ENCODE peak calls at places on chromosomes 1 and 21, in six cellular contexts. T is colonic mucosa, C is hepatocyte, N is HL-60, K is Peyer's patch, V is progenitor cell of endocrine pancreas. B is an unnamed sample.
A peak's percentile ranks its signal among the peaks of the same experiment; 100 is the strongest.

GRCh38 chr1:93702102-93702827 is 20.6 kb upstream of the BCAR3 start:
- DNase-seq in N (no peak), T (no peak), K (no peak), V (no peak), C (no peak), B (peak; percentile 24)

GRCh38 chr1:107897428-107898339 is 67.3 kb downstream of the VAV3 start:
- DNase-seq in K (peak; percentile 57), T (no peak), C (no peak), N (peak; percentile 37), V (no peak), B (no peak)

GRCh38 chr1:64892576-64893573 is 73.5 kb downstream of the JAK1 start:
- DNase-seq in V (no peak), K (no peak), C (no peak), T (no peak), N (no peak), B (no peak)

GRCh38 chr1:33228935-33229487 is 27.3 kb upstream of the ZNF362 start:
- DNase-seq in V (no peak), C (peak; percentile 77), T (peak; percentile 41), N (no peak), K (no peak), B (no peak)

GRCh38 chr1:29719253-29719652 is 482.9 kb downstream of the PTPRU start:
- DNase-seq in T (no peak), C (no peak), K (no peak), N (no peak), V (no peak), B (no peak)

GRCh38 chr1:207454046-207454964 is at the start of gene CR2:
- DNase-seq in N (peak; percentile 6), C (peak; percentile 74), K (peak; percentile 89), V (peak; percentile 66), T (peak; percentile 40), B (peak; percentile 69)

GRCh38 chr1:202565890-202566289 is 144.4 kb downstream of the SYT2 start:
- DNase-seq in C (no peak), K (peak; percentile 37), T (no peak), V (no peak), N (no peak), B (no peak)

GRCh38 chr1:62539028-62539447 is 58.3 kb upstream of the ANGPTL3 start:
- DNase-seq in K (no peak), T (no peak), N (no peak), V (no peak), C (no peak), B (no peak)

GRCh38 chr1:98897479-98897878 is 107.2 kb downstream of the PLPPR5 start:
- DNase-seq in T (no peak), V (no peak), K (no peak), N (no peak), C (no peak), B (no peak)

GRCh38 chr21:42681296-42682206 is 28.1 kb downstream of the PDE9A start:
- DNase-seq in K (no peak), C (no peak), V (no peak), T (no peak), N (no peak), B (no peak)

GRCh38 chr1:205772607-205773032 is 2.7 kb downstream of the RAB29 start:
- DNase-seq in V (no peak), K (no peak), N (no peak), C (no peak), T (no peak), B (no peak)

GRCh38 chr1:18200918-18201317 is 93.3 kb downstream of the IGSF21 start:
- DNase-seq in K (no peak), N (no peak), V (no peak), C (no peak), T (no peak), B (no peak)

GRCh38 chr1:235266967-235267366 is 61.0 kb downstream of the ARID4B start:
- DNase-seq in V (no peak), C (no peak), K (no peak), T (no peak), N (no peak), B (no peak)

GRCh38 chr1:235266325-235266724 is 61.7 kb downstream of the ARID4B start:
- DNase-seq in V (no peak), T (no peak), N (no peak), K (no peak), C (no peak), B (no peak)

GRCh38 chr1:235275223-235275622 is 52.8 kb downstream of the ARID4B start:
- DNase-seq in N (peak; percentile 66), V (no peak), K (no peak), T (no peak), C (no peak), B (no peak)

GRCh38 chr1:235272851-235273250 is 55.1 kb downstream of the ARID4B start:
- DNase-seq in N (no peak), V (no peak), K (no peak), T (no peak), C (no peak), B (no peak)

GRCh38 chr1:235270625-235271024 is 57.4 kb downstream of the ARID4B start:
- DNase-seq in T (no peak), V (no peak), N (no peak), C (no peak), K (no peak), B (no peak)
- TF ChIP-seq CTCF in T (no peak), V (no peak), N (no peak), C (no peak), K (no peak), B (no peak)

GRCh38 chr1:26863677-26864060 is 720 bp downstream of the SFN start:
- DNase-seq in C (no peak), N (no peak), T (no peak), V (no peak), K (no peak), B (no peak)

GRCh38 chr1:26861889-26862371 is 1.0 kb upstream of the SFN start:
- DNase-seq in V (no peak), N (no peak), C (no peak), K (no peak), T (peak; percentile 44), B (peak; percentile 23)

GRCh38 chr1:26861286-26861701 is 1.7 kb upstream of the SFN start:
- DNase-seq in K (no peak), T (no peak), C (no peak), N (no peak), V (no peak), B (no peak)

GRCh38 chr1:26864610-26865480 is 1.9 kb downstream of the SFN start:
- DNase-seq in V (peak; percentile 94), C (peak; percentile 98), K (peak; percentile 95), T (peak; percentile 97), N (peak; percentile 96), B (peak; percentile 95)

GRCh38 chr1:26862781-26863676 is at the start of gene SFN:
- DNase-seq in C (peak; percentile 84), N (peak; percentile 29), K (no peak), V (no peak), T (peak; percentile 93), B (peak; percentile 93)
- TF ChIP-seq CTCF in C (peak; percentile 34), N (peak; percentile 20), K (peak; percentile 87), V (peak; percentile 37), T (peak; percentile 79), B (peak; percentile 70)

DNA sequence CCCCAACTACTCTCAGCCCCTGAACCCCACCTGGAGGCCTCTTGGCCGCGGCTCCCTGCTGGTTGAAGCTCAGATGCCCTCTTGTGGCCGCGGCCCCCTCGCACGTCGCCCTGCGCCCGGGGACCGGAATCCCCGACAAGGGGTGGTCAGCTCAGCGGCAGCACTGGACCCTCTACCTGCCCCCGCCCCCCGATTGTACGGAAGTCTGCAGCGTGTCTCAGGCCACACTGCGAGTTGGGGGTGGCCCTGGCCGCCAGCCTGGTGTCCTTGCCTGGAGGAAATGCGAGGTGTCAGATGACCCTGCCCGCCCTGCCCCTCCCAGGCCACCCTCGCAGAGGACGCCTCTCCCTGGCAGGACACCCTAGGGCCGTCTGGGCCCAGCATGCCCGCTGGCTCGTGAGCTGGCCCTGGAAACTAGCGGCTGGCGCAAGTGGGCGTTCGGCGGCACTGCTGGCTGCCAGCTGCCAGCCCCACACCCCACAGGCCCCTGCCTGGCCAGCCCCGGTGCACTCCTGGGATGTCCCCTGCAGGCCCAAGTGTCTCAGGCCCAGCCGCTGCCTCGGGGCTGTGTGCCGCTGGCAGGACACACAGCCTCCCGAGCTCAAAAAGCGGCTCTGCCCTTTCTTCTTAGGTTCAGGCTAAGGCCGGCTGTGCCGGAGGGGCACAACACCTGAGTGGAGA is 60.8 kb downstream of the EDN2 start:
- DNase-seq in K (no peak), T (no peak), C (no peak), V (no peak), N (no peak), B (no peak)
- TF ChIP-seq CTCF in K (peak; percentile 17), T (peak; percentile 12), C (peak; percentile 22), V (peak; percentile 38), N (no peak), B (no peak)

GRCh38 chr1:53949023-53949611 is 3.0 kb downstream of the LRRC42 start:
- DNase-seq in T (peak; percentile 29), V (no peak), K (no peak), N (peak; percentile 44), C (peak; percentile 66), B (peak; percentile 44)
- TF ChIP-seq CTCF in T (peak; percentile 31), V (peak; percentile 73), K (peak; percentile 39), N (peak; percentile 23), C (peak; percentile 68), B (peak; percentile 47)

GRCh38 chr1:216114180-216114579 is 309.1 kb downstream of the USH2A start:
- DNase-seq in V (no peak), T (no peak), C (no peak), N (no peak), K (no peak), B (no peak)

GRCh38 chr1:216111842-216112241 is 311.4 kb downstream of the USH2A start:
- DNase-seq in K (no peak), V (no peak), N (no peak), T (no peak), C (no peak), B (no peak)
- TF ChIP-seq CTCF in K (no peak), V (no peak), N (no peak), T (no peak), C (peak; percentile 45), B (peak; percentile 25)

DNA sequence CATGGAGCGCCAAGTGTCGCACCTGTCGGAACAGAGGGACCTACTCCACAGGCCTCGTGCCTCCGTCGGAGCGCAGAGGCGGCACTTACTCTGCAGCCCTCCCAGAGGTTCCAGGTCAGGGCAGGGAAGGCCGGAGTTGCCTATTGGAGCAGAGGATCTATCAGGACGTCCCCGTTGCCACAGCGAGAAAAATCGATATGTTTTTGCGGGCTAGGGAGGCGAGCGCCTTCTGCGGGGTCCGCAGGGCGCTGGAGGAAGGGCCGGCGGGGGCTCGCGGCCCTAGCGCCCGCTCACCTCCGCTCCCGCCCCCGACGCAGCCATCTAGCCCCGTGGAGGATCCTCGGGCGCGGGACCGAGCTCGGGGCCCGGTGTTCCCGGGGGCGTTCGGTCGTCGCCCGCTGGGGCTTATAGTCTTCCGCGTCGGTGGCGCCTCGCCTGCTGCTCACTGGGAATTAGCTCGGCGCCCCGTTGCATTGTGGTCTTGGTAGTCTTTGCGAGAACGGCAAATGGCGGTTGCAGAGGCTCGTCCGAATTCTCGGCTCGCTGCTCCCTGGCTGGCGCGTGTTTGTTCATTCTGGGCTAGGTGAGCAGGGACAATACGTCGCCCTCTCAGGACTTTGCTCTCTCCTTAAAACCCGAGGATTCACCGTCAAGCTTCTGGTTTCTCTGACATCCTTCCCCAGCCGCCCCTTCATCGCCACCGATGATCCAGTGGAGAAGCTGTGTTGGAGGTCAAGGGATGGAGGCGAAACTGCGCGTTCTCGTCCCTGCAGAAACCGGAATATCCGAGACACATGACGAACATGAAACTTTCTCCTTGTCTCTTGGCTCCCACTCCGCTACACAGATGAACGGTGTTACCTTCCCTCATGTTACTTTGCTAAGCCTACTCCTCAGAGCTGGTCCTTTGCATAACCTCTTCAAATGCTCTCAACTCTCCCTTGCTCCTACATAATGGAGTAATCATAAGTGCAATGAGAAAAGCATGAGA is at the start of gene JTB:
- DNase-seq in C (peak; percentile 93), T (peak; percentile 94), K (peak; percentile 95), V (peak; percentile 66), N (peak; percentile 91), B (peak; percentile 90)
- TF ChIP-seq CTCF in C (no peak), T (no peak), K (peak; percentile 18), V (peak; percentile 19), N (no peak), B (no peak)